ENCODE peak calls at places on chromosomes 2 and 18, in nine cellular contexts. Q is K562, D is sigmoid colon, K is uterus, Z is spleen, J is A549, H is HepG2, M is adrenal gland, E is NB4. T is an unnamed sample.

GRCh38 chr2:217878865-217879595 is 123.8 kb downstream of the TNS1 start:
- DNase-seq in Q (peak), D (no peak), K (no peak), Z (no peak), J (no peak), H (no peak), M (no peak), E (no peak), T (no peak)

GRCh38 chr2:147101906-147102790 is 742.7 kb upstream of the ACVR2A start:
- DNase-seq in Q (no peak), D (no peak), K (no peak), Z (no peak), J (no peak), H (no peak), M (no peak), E (no peak), T (no peak)

GRCh38 chr2:17878222-17879136 is at the start of gene KCNS3:
- DNase-seq in Q (peak), D (peak), K (no peak), Z (no peak), J (peak), H (no peak), M (no peak), E (no peak), T (peak)

GRCh38 chr2:168614291-168615018 is 158.4 kb downstream of the CERS6 start:
- DNase-seq in Q (no peak), D (no peak), K (no peak), Z (no peak), J (no peak), H (no peak), M (no peak), E (peak), T (peak)

GRCh38 chr18:75173125-75173432 is 35.9 kb downstream of the PTGR3 start:
- DNase-seq in Q (no peak), D (no peak), K (no peak), Z (no peak), J (peak), H (peak), M (no peak), E (peak), T (no peak)

GRCh38 chr2:133774675-133775005 is 206.4 kb upstream of the NCKAP5 start:
- DNase-seq in Q (no peak), D (peak), K (no peak), Z (no peak), J (no peak), H (no peak), M (no peak), E (no peak), T (no peak)

GRCh38 chr2:108637304-108637669 is 82.0 kb upstream of the RANBP2 start:
- DNase-seq in Q (peak), D (no peak), K (peak), Z (no peak), J (no peak), H (peak), M (peak), E (peak), T (peak)

GRCh38 chr2:55120634-55121359 is 70.5 kb upstream of the RTN4 start:
- DNase-seq in Q (peak), D (no peak), K (peak), Z (no peak), J (no peak), H (no peak), M (no peak), E (peak), T (peak)

GRCh38 chr2:22355816-22356433 is 1029.1 kb upstream of the KLHL29 start:
- DNase-seq in Q (peak), D (peak), K (peak), Z (no peak), J (peak), H (peak), M (peak), E (peak), T (peak)

GRCh38 chr2:70088508-70089219 is 1.4 kb downstream of the PCBP1 start:
- DNase-seq in Q (no peak), D (no peak), K (no peak), Z (no peak), J (no peak), H (peak), M (no peak), E (no peak), T (no peak)

GRCh38 chr18:52541056-52541455 is 201.1 kb downstream of the DCC start:
- DNase-seq in Q (no peak), D (no peak), K (no peak), Z (no peak), J (no peak), H (no peak), M (no peak), E (no peak), T (no peak)

GRCh38 chr18:56298935-56299334 is 339.5 kb downstream of the TXNL1 start:
- DNase-seq in Q (peak), D (no peak), K (no peak), Z (no peak), J (peak), H (no peak), M (no peak), E (peak), T (no peak)

GRCh38 chr2:159202568-159203071 is 83.9 kb downstream of the WDSUB1 start:
- DNase-seq in Q (no peak), D (peak), K (peak), Z (no peak), J (no peak), H (peak), M (peak), E (no peak), T (no peak)

GRCh38 chr2:235263205-235264120 is 230.4 kb upstream of the AGAP1 start:
- DNase-seq in Q (no peak), D (peak), K (peak), Z (no peak), J (peak), H (peak), M (peak), E (no peak), T (no peak)

GRCh38 chr2:237486334-237486818 is 675 bp upstream of the MLPH start:
- DNase-seq in Q (no peak), D (no peak), K (no peak), Z (peak), J (no peak), H (no peak), M (no peak), E (no peak), T (no peak)

GRCh38 chr2:226475650-226476049 is 324.0 kb downstream of the IRS1 start:
- DNase-seq in Q (no peak), D (no peak), K (no peak), Z (no peak), J (peak), H (no peak), M (no peak), E (peak), T (no peak)

GRCh38 chr2:74441690-74442482 is at the start of gene RTKN:
- DNase-seq in Q (no peak), D (peak), K (no peak), Z (peak), J (no peak), H (peak), M (no peak), E (no peak), T (no peak)

GRCh38 chr2:238478216-238478615 is 51.5 kb downstream of the ASB1 start:
- DNase-seq in Q (no peak), D (no peak), K (no peak), Z (no peak), J (no peak), H (no peak), M (no peak), E (no peak), T (no peak)

GRCh38 chr2:207662203-207662602 is 37.0 kb upstream of the METTL21A start:
- DNase-seq in Q (no peak), D (no peak), K (no peak), Z (no peak), J (no peak), H (no peak), M (no peak), E (peak), T (no peak)

GRCh38 chr2:171553858-171554257 is 31.6 kb downstream of the CYBRD1 start:
- DNase-seq in Q (peak), D (no peak), K (no peak), Z (no peak), J (peak), H (peak), M (peak), E (peak), T (peak)

GRCh38 chr2:241902357-241902991 is 32.9 kb downstream of the RTP5 start:
- DNase-seq in Q (no peak), D (no peak), K (peak), Z (peak), J (no peak), H (no peak), M (peak), E (no peak), T (no peak)

GRCh38 chr2:174246944-174247381 is 1.4 kb downstream of the OLA1 start:
- DNase-seq in Q (no peak), D (no peak), K (no peak), Z (no peak), J (no peak), H (peak), M (no peak), E (no peak), T (no peak)

GRCh38 chr2:161426788-161427412 is 10.8 kb downstream of the TBR1 start:
- DNase-seq in Q (no peak), D (no peak), K (no peak), Z (no peak), J (no peak), H (no peak), M (no peak), E (no peak), T (peak)

GRCh38 chr2:219059725-219060682 is 717 bp downstream of the IHH start:
- DNase-seq in Q (no peak), D (no peak), K (no peak), Z (no peak), J (no peak), H (no peak), M (no peak), E (no peak), T (no peak)

GRCh38 chr2:189870396-189871089 is 86.3 kb downstream of the PMS1 start:
- DNase-seq in Q (no peak), D (no peak), K (no peak), Z (no peak), J (no peak), H (no peak), M (no peak), E (no peak), T (no peak)

GRCh38 chr2:140603401-140603800 is 1527.4 kb downstream of the LRP1B start:
- DNase-seq in Q (no peak), D (no peak), K (no peak), Z (no peak), J (no peak), H (no peak), M (no peak), E (no peak), T (no peak)

GRCh38 chr2:237982039-237982725 is 15.4 kb downstream of the UBE2F start:
- DNase-seq in Q (no peak), D (no peak), K (no peak), Z (no peak), J (no peak), H (no peak), M (peak), E (no peak), T (no peak)

GRCh38 chr18:45871655-45872054 is 46.2 kb downstream of the SIGLEC15 start:
- DNase-seq in Q (no peak), D (no peak), K (no peak), Z (no peak), J (no peak), H (peak), M (no peak), E (no peak), T (no peak)

GRCh38 chr2:69018629-69019227 is 5.7 kb downstream of the ANTXR1 start:
- DNase-seq in Q (no peak), D (no peak), K (no peak), Z (no peak), J (no peak), H (no peak), M (no peak), E (no peak), T (no peak)

GRCh38 chr2:144132357-144132756 is 387.6 kb downstream of the ZEB2 start:
- DNase-seq in Q (no peak), D (no peak), K (no peak), Z (no peak), J (no peak), H (no peak), M (no peak), E (no peak), T (no peak)

GRCh38 chr2:196176142-196176738 is 4.9 kb upstream of the STK17B start:
- DNase-seq in Q (no peak), D (no peak), K (no peak), Z (peak), J (no peak), H (no peak), M (no peak), E (no peak), T (no peak)

GRCh38 chr2:172101707-172102158 is 967 bp downstream of the DLX2 start:
- DNase-seq in Q (no peak), D (peak), K (no peak), Z (peak), J (no peak), H (no peak), M (peak), E (peak), T (peak)

GRCh38 chr2:130963849-130964793 is 127.4 kb downstream of the ARHGEF4 start:
- DNase-seq in Q (peak), D (no peak), K (no peak), Z (no peak), J (peak), H (no peak), M (no peak), E (peak), T (peak)

GRCh38 chr2:182366625-182367024 is 60.2 kb downstream of the PDE1A start:
- DNase-seq in Q (no peak), D (peak), K (peak), Z (no peak), J (no peak), H (no peak), M (no peak), E (no peak), T (no peak)

GRCh38 chr18:36179562-36180334 is 7.5 kb upstream of the MOCOS start:
- DNase-seq in Q (no peak), D (peak), K (peak), Z (no peak), J (no peak), H (no peak), M (peak), E (no peak), T (no peak)
- TF ChIP-seq POLR2A in Q (no peak), D (no peak), K (no peak), Z (no peak), J (no peak), H (no peak), M (no peak), E (no peak), T (no peak)

GRCh38 chr2:202237787-202238233 is 587 bp downstream of the SUMO1 start:
- DNase-seq in Q (no peak), D (peak), K (peak), Z (no peak), J (peak), H (peak), M (peak), E (peak), T (peak)

GRCh38 chr2:202238234-202239197 is at the start of gene SUMO1:
- DNase-seq in Q (peak), D (peak), K (peak), Z (peak), J (peak), H (peak), M (peak), E (peak), T (peak)
- TF ChIP-seq POLR2A in Q (peak), D (peak), K (peak), Z (peak), J (peak), H (peak), M (peak), E (peak), T (peak)

GRCh38 chr2:213231966-213232365 is 52.3 kb upstream of the SPAG16 start:
- DNase-seq in Q (no peak), D (no peak), K (no peak), Z (no peak), J (no peak), H (no peak), M (no peak), E (no peak), T (no peak)
- TF ChIP-seq POLR2A in Q (no peak), D (no peak), K (no peak), Z (no peak), J (no peak), H (no peak), M (no peak), E (no peak), T (no peak)

GRCh38 chr2:117835990-117836760 is 21.7 kb downstream of the DDX18 start:
- DNase-seq in Q (peak), D (peak), K (peak), Z (peak), J (peak), H (peak), M (peak), E (peak), T (peak)
- TF ChIP-seq POLR2A in Q (peak), D (no peak), K (no peak), Z (no peak), J (no peak), H (no peak), M (no peak), E (no peak), T (peak)

GRCh38 chr2:53941749-53942148 is 29.0 kb downstream of the PSME4 start:
- DNase-seq in Q (no peak), D (no peak), K (no peak), Z (no peak), J (no peak), H (no peak), M (no peak), E (no peak), T (no peak)

GRCh38 chr2:53945538-53945937 is 25.3 kb downstream of the PSME4 start:
- DNase-seq in Q (no peak), D (no peak), K (no peak), Z (no peak), J (no peak), H (no peak), M (no peak), E (no peak), T (no peak)

GRCh38 chr2:53944542-53944941 is 26.3 kb downstream of the PSME4 start:
- DNase-seq in Q (no peak), D (no peak), K (no peak), Z (no peak), J (no peak), H (no peak), M (no peak), E (no peak), T (no peak)

GRCh38 chr2:53939656-53940055 is 31.1 kb downstream of the PSME4 start:
- DNase-seq in Q (no peak), D (no peak), K (no peak), Z (no peak), J (no peak), H (no peak), M (no peak), E (no peak), T (no peak)

DNA sequence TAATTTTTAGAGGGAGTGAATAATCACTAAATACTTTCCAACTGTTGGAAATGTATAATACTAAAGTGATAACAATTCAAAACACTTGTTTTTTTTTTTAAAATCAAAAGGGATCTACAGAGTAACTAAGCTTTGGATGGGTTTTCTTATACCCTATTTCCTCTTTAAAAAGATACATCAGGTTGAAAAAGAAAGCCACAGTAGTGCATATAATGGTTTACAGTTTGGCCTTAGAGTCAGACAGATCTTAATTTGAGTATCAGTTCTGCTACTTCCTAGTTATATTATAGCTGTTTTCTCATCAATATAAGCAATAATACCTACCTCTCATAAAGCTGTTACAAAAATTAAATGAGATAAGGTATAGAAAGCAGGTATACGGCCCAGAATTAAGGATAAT is 28.5 kb downstream of the PSME4 start:
- DNase-seq in Q (no peak), D (no peak), K (no peak), Z (no peak), J (no peak), H (no peak), M (no peak), E (no peak), T (no peak)
- TF ChIP-seq POLR2A in Q (no peak), D (no peak), K (no peak), Z (no peak), J (no peak), H (no peak), M (no peak), E (no peak), T (no peak)

GRCh38 chr2:105375001-105375561 is 23.8 kb downstream of the FHL2 start:
- DNase-seq in Q (no peak), D (no peak), K (peak), Z (no peak), J (no peak), H (no peak), M (peak), E (no peak), T (no peak)
- TF ChIP-seq POLR2A in Q (no peak), D (no peak), K (no peak), Z (no peak), J (no peak), H (no peak), M (no peak), E (no peak), T (no peak)

GRCh38 chr2:157257312-157258252 is at the start of gene GALNT5:
- DNase-seq in Q (peak), D (no peak), K (no peak), Z (no peak), J (peak), H (no peak), M (no peak), E (no peak), T (peak)

GRCh38 chr2:157261199-157261782 is 3.8 kb downstream of the GALNT5 start:
- DNase-seq in Q (peak), D (no peak), K (no peak), Z (no peak), J (peak), H (no peak), M (no peak), E (peak), T (peak)

GRCh38 chr2:157256621-157257020 is 884 bp upstream of the GALNT5 start:
- DNase-seq in Q (no peak), D (no peak), K (no peak), Z (no peak), J (no peak), H (no peak), M (no peak), E (no peak), T (peak)

GRCh38 chr2:157260403-157261198 is 3.1 kb downstream of the GALNT5 start:
- DNase-seq in Q (no peak), D (no peak), K (no peak), Z (no peak), J (no peak), H (no peak), M (no peak), E (no peak), T (peak)

GRCh38 chr2:157258520-157259326 is 1.2 kb downstream of the GALNT5 start:
- DNase-seq in Q (peak), D (no peak), K (no peak), Z (no peak), J (no peak), H (no peak), M (no peak), E (no peak), T (peak)
- TF ChIP-seq POLR2A in Q (peak), D (no peak), K (no peak), Z (no peak), J (no peak), H (no peak), M (no peak), E (no peak), T (peak)

GRCh38 chr2:231605607-231606091 is 13.0 kb downstream of the TEX44 start:
- DNase-seq in Q (no peak), D (peak), K (no peak), Z (peak), J (no peak), H (no peak), M (peak), E (no peak), T (peak)

GRCh38 chr2:231602874-231603467 is 10.3 kb downstream of the TEX44 start:
- DNase-seq in Q (no peak), D (no peak), K (no peak), Z (no peak), J (no peak), H (no peak), M (no peak), E (no peak), T (no peak)

GRCh38 chr2:231604101-231604684 is 11.5 kb downstream of the TEX44 start:
- DNase-seq in Q (peak), D (peak), K (peak), Z (peak), J (peak), H (peak), M (peak), E (no peak), T (no peak)

GRCh38 chr2:231606941-231607340 is 14.3 kb downstream of the TEX44 start:
- DNase-seq in Q (no peak), D (no peak), K (no peak), Z (no peak), J (no peak), H (no peak), M (no peak), E (no peak), T (no peak)

GRCh38 chr2:231604685-231605606 is 12.3 kb downstream of the TEX44 start:
- DNase-seq in Q (peak), D (peak), K (peak), Z (peak), J (peak), H (peak), M (peak), E (peak), T (peak)
- TF ChIP-seq POLR2A in Q (no peak), D (peak), K (peak), Z (peak), J (no peak), H (no peak), M (peak), E (no peak), T (peak)

GRCh38 chr18:35497334-35498197 is at the start of gene INO80C:
- DNase-seq in Q (peak), D (peak), K (peak), Z (peak), J (peak), H (peak), M (peak), E (peak), T (peak)
- TF ChIP-seq POLR2A in Q (peak), D (peak), K (peak), Z (peak), J (peak), H (peak), M (peak), E (peak), T (peak)

GRCh38 chr2:191039616-191040015 is 25.6 kb upstream of the STAT1 start:
- DNase-seq in Q (no peak), D (no peak), K (no peak), Z (no peak), J (no peak), H (no peak), M (no peak), E (no peak), T (no peak)
- TF ChIP-seq POLR2A in Q (no peak), D (no peak), K (no peak), Z (no peak), J (no peak), H (no peak), M (no peak), E (no peak), T (no peak)